ENCODE peak calls at places on chromosomes 7 and 10, in nine cellular contexts. Y, R, T, J, E, I, U, K and C are unnamed samples.

GRCh38 chr10:129329375-129330040 is 137.5 kb upstream of the MGMT start:
- DNase-seq in Y (no peak), R (no peak), T (no peak), J (no peak), E (no peak), I (no peak), U (no peak), K (no peak), C (no peak)

GRCh38 chr7:154789404-154789803 is 213.5 kb downstream of the PAXIP1 start:
- DNase-seq in Y (peak), R (no peak), T (no peak), J (no peak), E (no peak), I (no peak), U (no peak), K (no peak), C (no peak)

GRCh38 chr10:108360187-108360586 is 1195.7 kb upstream of the SORCS1 start:
- DNase-seq in Y (no peak), R (no peak), T (no peak), J (no peak), E (no peak), I (no peak), U (peak), K (no peak), C (no peak)

GRCh38 chr7:99975782-99976521 is at the start of gene AZGP1:
- DNase-seq in Y (no peak), R (no peak), T (peak), J (no peak), E (peak), I (no peak), U (peak), K (no peak), C (no peak)

GRCh38 chr7:457814-458510 is 61.7 kb downstream of the PDGFA start:
- DNase-seq in Y (no peak), R (no peak), T (no peak), J (peak), E (no peak), I (no peak), U (no peak), K (no peak), C (no peak)

GRCh38 chr10:22606164-22606614 is 108.2 kb downstream of the PIP4K2A start:
- DNase-seq in Y (no peak), R (no peak), T (no peak), J (no peak), E (no peak), I (peak), U (no peak), K (peak), C (peak)

GRCh38 chr10:81179805-81180452 is 642.2 kb downstream of the SH2D4B start:
- DNase-seq in Y (peak), R (no peak), T (no peak), J (no peak), E (no peak), I (no peak), U (no peak), K (no peak), C (peak)

GRCh38 chr10:66827353-66827752 is 98.5 kb upstream of the LRRTM3 start:
- DNase-seq in Y (no peak), R (no peak), T (no peak), J (no peak), E (peak), I (no peak), U (peak), K (no peak), C (no peak)

GRCh38 chr10:79158402-79159097 is 89.8 kb downstream of the ZMIZ1 start:
- DNase-seq in Y (no peak), R (no peak), T (no peak), J (no peak), E (no peak), I (no peak), U (no peak), K (no peak), C (no peak)

GRCh38 chr10:29344073-29344820 is 55.4 kb downstream of the LYZL1 start:
- DNase-seq in Y (peak), R (no peak), T (peak), J (no peak), E (no peak), I (peak), U (peak), K (no peak), C (no peak)

GRCh38 chr7:82050134-82050533 is 280.3 kb upstream of the HGF start:
- DNase-seq in Y (no peak), R (no peak), T (no peak), J (no peak), E (peak), I (peak), U (peak), K (no peak), C (no peak)

GRCh38 chr7:152335900-152336571 is 99.8 kb downstream of the KMT2C start:
- DNase-seq in Y (no peak), R (no peak), T (no peak), J (no peak), E (no peak), I (no peak), U (no peak), K (no peak), C (peak)

GRCh38 chr7:43784030-43785001 is 25.8 kb downstream of the BLVRA start:
- DNase-seq in Y (no peak), R (no peak), T (no peak), J (no peak), E (peak), I (no peak), U (no peak), K (peak), C (peak)

GRCh38 chr10:30051220-30051619 is 8.2 kb downstream of the JCAD start:
- DNase-seq in Y (no peak), R (no peak), T (no peak), J (no peak), E (peak), I (no peak), U (no peak), K (no peak), C (no peak)

GRCh38 chr7:20574784-20575757 is 40.4 kb upstream of the ABCB5 start:
- DNase-seq in Y (no peak), R (no peak), T (no peak), J (no peak), E (no peak), I (no peak), U (no peak), K (no peak), C (no peak)

GRCh38 chr10:75544923-75545322 is 113.5 kb downstream of the LRMDA start:
- DNase-seq in Y (no peak), R (no peak), T (no peak), J (no peak), E (no peak), I (no peak), U (no peak), K (no peak), C (no peak)

GRCh38 chr7:45244996-45245395 is 87.4 kb downstream of the RAMP3 start:
- DNase-seq in Y (no peak), R (no peak), T (no peak), J (no peak), E (no peak), I (no peak), U (no peak), K (no peak), C (no peak)

GRCh38 chr10:29866356-29866755 is 193.0 kb downstream of the JCAD start:
- DNase-seq in Y (no peak), R (no peak), T (no peak), J (no peak), E (no peak), I (no peak), U (no peak), K (no peak), C (no peak)

GRCh38 chr10:6607187-6607586 is 27.1 kb upstream of the PRKCQ start:
- DNase-seq in Y (no peak), R (no peak), T (no peak), J (no peak), E (no peak), I (no peak), U (no peak), K (no peak), C (no peak)

GRCh38 chr10:394061-394438 is 258.8 kb downstream of the ZMYND11 start:
- DNase-seq in Y (peak), R (no peak), T (no peak), J (no peak), E (no peak), I (no peak), U (no peak), K (peak), C (no peak)

GRCh38 chr7:120836556-120837125 is 21.3 kb downstream of the TSPAN12 start:
- DNase-seq in Y (no peak), R (no peak), T (no peak), J (no peak), E (no peak), I (no peak), U (no peak), K (no peak), C (no peak)

GRCh38 chr10:101161494-101162299 is 30.6 kb downstream of the TLX1 start:
- DNase-seq in Y (peak), R (no peak), T (peak), J (no peak), E (peak), I (peak), U (peak), K (peak), C (peak)

GRCh38 chr10:125125951-125126735 is 34.2 kb downstream of the CTBP2 start:
- DNase-seq in Y (no peak), R (no peak), T (no peak), J (no peak), E (no peak), I (no peak), U (no peak), K (no peak), C (no peak)

GRCh38 chr7:106127984-106128780 is 16.1 kb upstream of the SYPL1 start:
- DNase-seq in Y (no peak), R (no peak), T (no peak), J (no peak), E (no peak), I (no peak), U (no peak), K (no peak), C (no peak)

GRCh38 chr10:4319870-4320367 is 506.1 kb upstream of the AKR1E2 start:
- DNase-seq in Y (no peak), R (no peak), T (no peak), J (no peak), E (no peak), I (no peak), U (no peak), K (no peak), C (no peak)
- TF ChIP-seq CTCF in Y (no peak), R (no peak), T (no peak), J (no peak), E (no peak), I (no peak), U (no peak), K (no peak), C (no peak)

DNA sequence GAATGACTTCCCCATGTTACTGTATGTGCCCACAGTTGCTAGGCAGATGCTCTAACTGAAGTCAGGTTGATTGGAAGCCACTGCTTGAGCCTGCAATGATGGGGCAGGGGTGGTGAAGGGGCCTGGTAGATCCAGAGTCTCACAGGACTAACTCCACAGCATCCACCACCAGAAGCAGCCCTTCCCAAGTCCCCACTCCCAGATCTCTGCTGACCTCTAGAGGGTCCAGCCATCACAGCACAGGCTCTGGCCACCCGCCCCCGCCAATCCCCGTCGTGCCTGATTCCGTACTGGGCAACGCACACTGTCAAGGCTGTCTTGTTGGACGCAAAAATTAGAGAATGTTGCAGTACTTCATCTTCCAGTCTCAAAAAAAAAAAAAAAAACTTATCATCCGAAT is 136.8 kb upstream of the PDE1C start:
- DNase-seq in Y (peak), R (no peak), T (no peak), J (no peak), E (peak), I (no peak), U (no peak), K (no peak), C (no peak)
- TF ChIP-seq CTCF in Y (peak), R (no peak), T (peak), J (no peak), E (peak), I (no peak), U (no peak), K (no peak), C (no peak)

GRCh38 chr10:93488956-93489528 is 6.9 kb upstream of the MYOF start:
- DNase-seq in Y (no peak), R (no peak), T (no peak), J (no peak), E (no peak), I (no peak), U (no peak), K (no peak), C (no peak)

GRCh38 chr10:93491589-93492121 is 4.8 kb upstream of the CEP55 start:
- DNase-seq in Y (no peak), R (no peak), T (no peak), J (no peak), E (no peak), I (no peak), U (no peak), K (no peak), C (no peak)

GRCh38 chr10:93481931-93482834 is at the start of gene MYOF:
- DNase-seq in Y (peak), R (no peak), T (peak), J (peak), E (peak), I (peak), U (peak), K (peak), C (peak)

GRCh38 chr10:93481213-93481930 is 762 bp downstream of the MYOF start:
- DNase-seq in Y (no peak), R (no peak), T (no peak), J (no peak), E (peak), I (no peak), U (no peak), K (peak), C (no peak)

DNA sequence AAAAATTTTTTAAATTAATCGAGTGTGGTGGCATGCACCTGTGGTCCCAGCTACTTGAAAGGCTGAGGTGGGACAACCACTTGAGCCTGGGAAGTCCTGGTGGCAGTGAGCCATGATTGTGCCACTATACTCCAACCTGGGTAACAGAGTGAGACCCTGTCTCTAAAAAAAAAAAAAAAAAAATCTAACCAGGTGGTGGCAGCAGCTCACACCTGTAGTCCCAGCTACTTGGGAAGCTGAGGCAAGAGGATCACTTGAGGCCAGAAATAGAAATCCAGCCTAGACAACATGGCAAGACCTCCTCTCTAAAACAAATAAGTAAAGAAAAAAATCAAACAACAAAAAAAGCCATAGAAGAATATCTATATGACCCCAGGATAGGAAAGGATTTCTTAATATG is 3.6 kb upstream of the MYOF start:
- DNase-seq in Y (no peak), R (no peak), T (no peak), J (no peak), E (no peak), I (no peak), U (no peak), K (no peak), C (no peak)
- TF ChIP-seq CTCF in Y (no peak), R (no peak), T (no peak), J (no peak), E (no peak), I (no peak), U (no peak), K (no peak), C (no peak)

GRCh38 chr7:142754681-142755575 is 5.7 kb downstream of the PRSS1 start:
- DNase-seq in Y (no peak), R (no peak), T (no peak), J (no peak), E (no peak), I (no peak), U (no peak), K (no peak), C (no peak)
- TF ChIP-seq CTCF in Y (no peak), R (no peak), T (no peak), J (no peak), E (no peak), I (no peak), U (no peak), K (no peak), C (no peak)

GRCh38 chr7:149790146-149790548 is 16.8 kb upstream of the ZNF467 start:
- DNase-seq in Y (peak), R (no peak), T (peak), J (peak), E (no peak), I (no peak), U (no peak), K (no peak), C (peak)
- TF ChIP-seq CTCF in Y (peak), R (no peak), T (peak), J (peak), E (peak), I (no peak), U (peak), K (no peak), C (peak)

GRCh38 chr10:127694580-127695193 is 42.3 kb upstream of the FOXI2 start:
- DNase-seq in Y (peak), R (no peak), T (no peak), J (no peak), E (no peak), I (no peak), U (peak), K (no peak), C (peak)
- TF ChIP-seq CTCF in Y (peak), R (no peak), T (peak), J (peak), E (no peak), I (no peak), U (peak), K (no peak), C (peak)

DNA sequence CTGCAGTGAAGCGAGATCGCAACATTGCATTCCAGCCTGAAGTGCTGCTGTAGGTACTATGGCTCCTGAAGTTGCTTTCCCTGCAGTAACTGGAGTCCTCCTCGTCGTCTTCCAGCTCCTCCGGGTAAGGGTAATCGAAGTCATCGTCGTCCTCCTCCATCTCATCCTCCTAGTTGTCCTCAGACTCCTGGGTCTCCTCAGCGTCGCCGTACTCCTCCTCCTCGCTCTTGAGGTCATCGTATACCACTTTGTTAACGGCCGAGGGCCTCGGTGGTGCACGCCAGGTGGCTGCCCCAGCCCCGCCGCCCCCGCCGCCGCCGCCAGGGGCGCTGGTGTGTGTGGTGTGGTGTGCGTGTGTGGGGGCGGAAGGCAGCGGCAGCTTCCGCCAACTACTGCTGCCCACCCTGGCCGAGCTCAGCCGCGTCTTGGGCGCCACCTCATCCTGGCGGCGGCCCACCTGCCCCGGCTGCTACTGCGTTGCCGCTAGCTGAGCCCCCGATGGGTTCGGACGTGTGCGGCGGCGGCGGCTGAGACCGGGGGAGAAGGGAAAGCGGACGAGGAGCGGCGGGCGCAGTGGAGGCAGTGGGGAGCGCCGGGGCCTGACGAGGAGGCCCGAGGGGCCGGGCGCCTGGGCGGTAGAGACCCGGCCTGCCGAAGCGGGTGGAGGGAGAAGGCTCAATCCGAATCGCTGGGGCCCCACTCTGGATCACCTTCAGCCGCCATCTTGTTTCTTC is 11.8 kb upstream of the ACBD5 start:
- DNase-seq in Y (peak), R (no peak), T (peak), J (peak), E (peak), I (peak), U (peak), K (no peak), C (peak)
- TF ChIP-seq CTCF in Y (peak), R (peak), T (peak), J (peak), E (peak), I (peak), U (peak), K (no peak), C (peak)

GRCh38 chr10:86261933-86262665 is 104.5 kb downstream of the GRID1 start:
- DNase-seq in Y (peak), R (peak), T (no peak), J (no peak), E (no peak), I (no peak), U (peak), K (peak), C (peak)
- TF ChIP-seq CTCF in Y (peak), R (no peak), T (no peak), J (no peak), E (no peak), I (peak), U (no peak), K (no peak), C (no peak)